ENCODE peak calls at places on chromosome 11, in six cellular contexts. One of them, this sample, is unnamed.

GRCh38 chr11:65611028-65611757 is 2.8 kb downstream of the MAP3K11 start:
- DNase-seq in H9: no peak
- DNase-seq in IMR-90: no peak
- DNase-seq in neuronal stem cell: no peak
- DNase-seq in H1: no peak
- DNase-seq in mesendoderm: peak
- DNase-seq in this sample: no peak

GRCh38 chr11:13965337-13965736 is 2.8 kb downstream of the SPON1 start:
- DNase-seq in mesendoderm: no peak
- DNase-seq in H1: no peak
- DNase-seq in IMR-90: no peak
- DNase-seq in H9: peak
- DNase-seq in neuronal stem cell: no peak
- DNase-seq in this sample: no peak

GRCh38 chr11:30938801-30939200 is 352.6 kb upstream of the MPPED2 start:
- DNase-seq in IMR-90: no peak
- DNase-seq in mesendoderm: no peak
- DNase-seq in H1: no peak
- DNase-seq in neuronal stem cell: no peak
- DNase-seq in H9: no peak
- DNase-seq in this sample: no peak

GRCh38 chr11:118176400-118177134 is at the start of gene SCN2B:
- DNase-seq in IMR-90: peak
- DNase-seq in H9: no peak
- DNase-seq in mesendoderm: peak
- DNase-seq in neuronal stem cell: no peak
- DNase-seq in H1: no peak
- DNase-seq in this sample: no peak

GRCh38 chr11:117580866-117581265 is 216.2 kb downstream of the DSCAML1 start:
- DNase-seq in H9: no peak
- DNase-seq in neuronal stem cell: no peak
- DNase-seq in mesendoderm: no peak
- DNase-seq in IMR-90: no peak
- DNase-seq in H1: no peak
- DNase-seq in this sample: no peak

GRCh38 chr11:42422094-42422493 is 889.7 kb upstream of the API5 start:
- DNase-seq in mesendoderm: no peak
- DNase-seq in neuronal stem cell: no peak
- DNase-seq in H1: no peak
- DNase-seq in IMR-90: no peak
- DNase-seq in H9: no peak
- DNase-seq in this sample: no peak

GRCh38 chr11:62337682-62338181 is 484 bp downstream of the ASRGL1 start:
- DNase-seq in H9: peak
- DNase-seq in neuronal stem cell: peak
- DNase-seq in H1: no peak
- DNase-seq in mesendoderm: peak
- DNase-seq in IMR-90: no peak
- DNase-seq in this sample: peak

GRCh38 chr11:78139422-78140391 is at the start of gene ALG8:
- DNase-seq in mesendoderm: peak
- DNase-seq in H9: peak
- DNase-seq in IMR-90: peak
- DNase-seq in H1: peak
- DNase-seq in neuronal stem cell: peak
- DNase-seq in this sample: peak

GRCh38 chr11:34637303-34637702 is 16.4 kb downstream of the EHF start:
- DNase-seq in IMR-90: no peak
- DNase-seq in H1: no peak
- DNase-seq in neuronal stem cell: no peak
- DNase-seq in mesendoderm: no peak
- DNase-seq in H9: no peak
- DNase-seq in this sample: no peak

GRCh38 chr11:124950606-124951330 is 3.2 kb upstream of the CCDC15 start:
- DNase-seq in H9: no peak
- DNase-seq in neuronal stem cell: no peak
- DNase-seq in mesendoderm: no peak
- DNase-seq in H1: no peak
- DNase-seq in IMR-90: no peak
- DNase-seq in this sample: no peak

GRCh38 chr11:29119116-29119515 is 897.7 kb downstream of the KCNA4 start:
- DNase-seq in mesendoderm: no peak
- DNase-seq in H1: no peak
- DNase-seq in IMR-90: peak
- DNase-seq in H9: no peak
- DNase-seq in neuronal stem cell: no peak
- DNase-seq in this sample: peak

GRCh38 chr11:47412152-47412746 is 3.9 kb downstream of the SLC39A13 start:
- DNase-seq in H1: peak
- DNase-seq in mesendoderm: peak
- DNase-seq in IMR-90: peak
- DNase-seq in H9: peak
- DNase-seq in neuronal stem cell: no peak
- DNase-seq in this sample: peak

GRCh38 chr11:66906077-66906929 is 49.4 kb downstream of the LRFN4 start:
- DNase-seq in neuronal stem cell: no peak
- DNase-seq in H1: no peak
- DNase-seq in IMR-90: peak
- DNase-seq in mesendoderm: no peak
- DNase-seq in H9: no peak
- DNase-seq in this sample: no peak

GRCh38 chr11:79311461-79311860 is 129.4 kb downstream of the TENM4 start:
- DNase-seq in IMR-90: no peak
- DNase-seq in neuronal stem cell: no peak
- DNase-seq in H1: no peak
- DNase-seq in H9: no peak
- DNase-seq in mesendoderm: no peak
- DNase-seq in this sample: no peak

DNA sequence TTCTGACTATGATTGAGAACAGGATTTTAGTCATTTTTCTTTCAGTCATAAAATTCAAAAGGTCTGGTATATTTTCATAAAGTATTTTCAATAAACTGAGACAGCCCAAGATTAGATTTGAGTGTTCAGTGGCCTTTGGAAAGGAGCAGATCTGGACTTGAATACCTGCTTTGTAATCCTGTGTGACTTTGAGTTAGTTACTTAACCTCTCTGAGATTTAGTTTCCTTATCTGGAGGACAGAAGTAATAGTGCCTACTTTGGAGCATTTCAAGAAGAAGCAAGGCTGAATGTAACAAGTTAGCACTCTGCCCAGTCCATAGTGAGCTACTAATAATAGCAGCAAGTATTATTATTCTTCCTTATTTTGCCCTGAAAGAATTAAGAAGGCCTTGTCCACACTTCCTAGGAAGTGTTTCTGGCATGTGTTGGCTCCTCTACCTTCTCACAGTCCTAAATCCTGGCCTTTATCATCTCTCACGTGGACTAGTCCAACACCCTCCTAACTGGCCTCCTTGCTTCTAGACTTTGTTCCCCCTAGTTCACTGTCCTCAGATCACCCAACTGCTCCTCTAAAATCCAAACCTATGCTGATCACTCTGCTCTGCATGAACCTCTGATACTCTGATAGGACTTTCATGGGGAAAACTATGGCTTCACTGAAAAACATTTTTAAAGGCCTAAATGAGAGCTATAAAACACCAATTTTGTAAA is 115.8 kb downstream of the PLEKHA7 start:
- DNase-seq in IMR-90: no peak
- DNase-seq in mesendoderm: no peak
- DNase-seq in H1: no peak
- DNase-seq in H9: no peak
- DNase-seq in neuronal stem cell: no peak
- DNase-seq in this sample: no peak
- H2BK15ac ChIP-seq in IMR-90: no peak
- H2BK15ac ChIP-seq in mesendoderm: no peak
- H2BK15ac ChIP-seq in H1: no peak
- H2BK15ac ChIP-seq in H9: no peak
- H2BK15ac ChIP-seq in neuronal stem cell: no peak
- H2BK15ac ChIP-seq in this sample: no peak

GRCh38 chr11:128406365-128406706 is 181.0 kb downstream of the ETS1 start:
- DNase-seq in H9: no peak
- DNase-seq in H1: no peak
- DNase-seq in IMR-90: no peak
- DNase-seq in neuronal stem cell: no peak
- DNase-seq in mesendoderm: peak
- DNase-seq in this sample: no peak
- H3K18ac ChIP-seq in H9: no peak
- H3K18ac ChIP-seq in H1: no peak
- H3K18ac ChIP-seq in IMR-90: no peak
- H3K18ac ChIP-seq in neuronal stem cell: no peak
- H3K18ac ChIP-seq in mesendoderm: no peak
- H3K18ac ChIP-seq in this sample: peak

GRCh38 chr11:102437727-102438126 is 14.8 kb downstream of the TMEM123 start:
- DNase-seq in H1: no peak
- DNase-seq in mesendoderm: no peak
- DNase-seq in IMR-90: no peak
- DNase-seq in H9: no peak
- DNase-seq in neuronal stem cell: no peak
- DNase-seq in this sample: no peak

GRCh38 chr11:102435688-102436087 is 16.9 kb downstream of the TMEM123 start:
- DNase-seq in neuronal stem cell: no peak
- DNase-seq in H9: no peak
- DNase-seq in H1: no peak
- DNase-seq in mesendoderm: no peak
- DNase-seq in IMR-90: no peak
- DNase-seq in this sample: no peak

GRCh38 chr11:102438311-102439062 is 14.1 kb downstream of the TMEM123 start:
- DNase-seq in IMR-90: no peak
- DNase-seq in H9: no peak
- DNase-seq in neuronal stem cell: no peak
- DNase-seq in H1: no peak
- DNase-seq in mesendoderm: no peak
- DNase-seq in this sample: no peak

GRCh38 chr11:102437026-102437425 is 15.5 kb downstream of the TMEM123 start:
- DNase-seq in IMR-90: peak
- DNase-seq in mesendoderm: no peak
- DNase-seq in neuronal stem cell: no peak
- DNase-seq in H1: no peak
- DNase-seq in H9: no peak
- DNase-seq in this sample: no peak

DNA sequence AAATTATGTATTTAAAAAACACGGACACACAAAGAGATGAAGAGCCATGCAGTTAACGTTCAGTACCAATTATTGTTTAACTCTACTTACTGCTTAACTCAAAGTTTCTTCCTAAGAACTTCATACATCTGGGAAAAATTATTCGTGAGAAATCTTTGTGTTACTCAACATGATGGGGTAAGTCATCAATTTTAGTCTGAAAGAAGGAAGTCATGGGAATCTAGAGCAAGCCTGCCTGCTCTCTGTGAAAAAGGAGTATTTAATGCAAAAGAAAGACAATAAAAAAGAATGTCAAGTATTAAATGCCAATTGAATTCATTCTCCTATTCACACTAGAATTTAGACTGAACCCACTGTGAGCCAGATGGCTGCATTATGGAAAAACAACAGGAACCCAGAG is 16.0 kb downstream of the TMEM123 start:
- DNase-seq in H9: no peak
- DNase-seq in H1: no peak
- DNase-seq in neuronal stem cell: no peak
- DNase-seq in IMR-90: peak
- DNase-seq in mesendoderm: no peak
- DNase-seq in this sample: no peak
- H2BK15ac ChIP-seq in H9: no peak
- H2BK15ac ChIP-seq in H1: no peak
- H2BK15ac ChIP-seq in neuronal stem cell: no peak
- H2BK15ac ChIP-seq in IMR-90: no peak
- H2BK15ac ChIP-seq in mesendoderm: no peak
- H2BK15ac ChIP-seq in this sample: no peak

GRCh38 chr11:45159781-45160365 is 13.4 kb downstream of the PRDM11 start:
- DNase-seq in H9: no peak
- DNase-seq in H1: no peak
- DNase-seq in mesendoderm: no peak
- DNase-seq in IMR-90: no peak
- DNase-seq in neuronal stem cell: no peak
- DNase-seq in this sample: no peak

GRCh38 chr11:45161252-45162063 is 15.0 kb downstream of the PRDM11 start:
- DNase-seq in neuronal stem cell: no peak
- DNase-seq in IMR-90: no peak
- DNase-seq in H1: no peak
- DNase-seq in H9: no peak
- DNase-seq in mesendoderm: no peak
- DNase-seq in this sample: no peak

GRCh38 chr11:45163956-45164575 is 17.6 kb downstream of the PRDM11 start:
- DNase-seq in H1: no peak
- DNase-seq in neuronal stem cell: no peak
- DNase-seq in H9: no peak
- DNase-seq in IMR-90: peak
- DNase-seq in mesendoderm: no peak
- DNase-seq in this sample: no peak

GRCh38 chr11:45162916-45163879 is 16.8 kb downstream of the PRDM11 start:
- DNase-seq in H9: no peak
- DNase-seq in mesendoderm: no peak
- DNase-seq in IMR-90: no peak
- DNase-seq in H1: no peak
- DNase-seq in neuronal stem cell: no peak
- DNase-seq in this sample: no peak

DNA sequence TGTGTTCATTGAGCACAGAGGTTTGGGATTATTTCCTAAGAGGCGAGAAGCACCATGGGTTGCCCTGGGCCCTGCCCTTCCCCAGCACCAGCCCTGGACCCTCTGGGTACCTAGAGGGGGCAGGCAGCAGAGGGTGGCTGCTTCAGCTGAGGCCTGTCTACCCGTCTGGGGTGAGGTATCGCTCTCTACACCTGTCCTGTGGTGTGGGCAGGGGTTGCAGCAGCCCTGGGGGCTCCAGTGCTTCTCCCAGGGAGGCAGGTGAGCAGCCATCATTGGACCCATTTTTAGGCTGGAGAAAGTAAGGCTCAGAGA is 15.6 kb downstream of the PRDM11 start:
- DNase-seq in neuronal stem cell: no peak
- DNase-seq in IMR-90: no peak
- DNase-seq in mesendoderm: no peak
- DNase-seq in H9: no peak
- DNase-seq in H1: no peak
- DNase-seq in this sample: no peak
- H3K18ac ChIP-seq in neuronal stem cell: peak
- H3K18ac ChIP-seq in IMR-90: no peak
- H3K18ac ChIP-seq in mesendoderm: no peak
- H3K18ac ChIP-seq in H9: no peak
- H3K18ac ChIP-seq in H1: no peak
- H3K18ac ChIP-seq in this sample: no peak

This sample was measured in mesenchymal stem cell.